ENCODE peak calls at places on chromosomes 12 and 14, in four cellular contexts. L is tibial nerve; Z is GM23248; O is CD8-positive, alpha-beta T cell. J is an unnamed sample.
A peak's percentile ranks its signal among the peaks of the same experiment; 100 is the strongest.

GRCh38 chr14:103199141-103199540 is 75.9 kb downstream of the TNFAIP2 start:
- DNase-seq in L (no peak), Z (peak; percentile 88), O (no peak), J (no peak)

GRCh38 chr12:66288121-66288520 is 14.2 kb upstream of the HELB start:
- DNase-seq in L (no peak), Z (no peak), O (peak; percentile 38), J (peak; percentile 56)

GRCh38 chr12:3751151-3752095 is 1.5 kb downstream of the CRACR2A start:
- DNase-seq in L (no peak), Z (no peak), O (no peak), J (no peak)

GRCh38 chr14:60265163-60265562 is 16.1 kb downstream of the PPM1A start:
- DNase-seq in L (no peak), Z (no peak), O (no peak), J (no peak)

GRCh38 chr14:79254069-79254775 is 957.1 kb downstream of the DIO2 start:
- DNase-seq in L (no peak), Z (peak; percentile 18), O (no peak), J (no peak)

GRCh38 chr14:97655169-97655948 is 858.2 kb downstream of the VRK1 start:
- DNase-seq in L (no peak), Z (no peak), O (no peak), J (no peak)

GRCh38 chr12:12724421-12725085 is 7.4 kb downstream of the CDKN1B start:
- DNase-seq in L (no peak), Z (peak; percentile 53), O (peak; percentile 28), J (no peak)

GRCh38 chr12:52285172-52285745 is 6.1 kb downstream of the KRT81 start:
- DNase-seq in L (no peak), Z (peak; percentile 79), O (no peak), J (no peak)

GRCh38 chr12:83826112-83826511 is 1086.5 kb downstream of the SLC6A15 start:
- DNase-seq in L (no peak), Z (peak; percentile 50), O (no peak), J (no peak)

GRCh38 chr12:68617160-68617926 is 6.6 kb downstream of the RAP1B start:
- DNase-seq in L (no peak), Z (peak; percentile 81), O (no peak), J (no peak)

GRCh38 chr12:75205556-75205955 is 4.1 kb downstream of the KCNC2 start:
- DNase-seq in L (no peak), Z (no peak), O (no peak), J (no peak)

GRCh38 chr14:80077262-80077661 is 134.0 kb downstream of the DIO2 start:
- DNase-seq in L (no peak), Z (peak; percentile 57), O (no peak), J (no peak)

GRCh38 chr12:109744026-109744425 is 30.4 kb downstream of the FAM222A start:
- DNase-seq in L (no peak), Z (no peak), O (no peak), J (no peak)

GRCh38 chr12:47636908-47637780 is 68.7 kb downstream of the RPAP3 start:
- DNase-seq in L (no peak), Z (peak; percentile 45), O (no peak), J (no peak)

GRCh38 chr12:22048351-22049041 is 2.5 kb downstream of the CMAS start:
- DNase-seq in L (no peak), Z (no peak), O (no peak), J (no peak)

GRCh38 chr14:73771848-73772705 is 57.9 kb upstream of the PNMA1 start:
- DNase-seq in L (no peak), Z (peak; percentile 54), O (peak; percentile 45), J (peak; percentile 62)

GRCh38 chr14:73764406-73764805 is 50.2 kb upstream of the PNMA1 start:
- DNase-seq in L (no peak), Z (no peak), O (no peak), J (no peak)

GRCh38 chr14:73770977-73771847 is 57.0 kb upstream of the PNMA1 start:
- DNase-seq in L (no peak), Z (no peak), O (no peak), J (no peak)

GRCh38 chr14:73764881-73765280 is 50.7 kb upstream of the PNMA1 start:
- DNase-seq in L (no peak), Z (no peak), O (no peak), J (no peak)

DNA sequence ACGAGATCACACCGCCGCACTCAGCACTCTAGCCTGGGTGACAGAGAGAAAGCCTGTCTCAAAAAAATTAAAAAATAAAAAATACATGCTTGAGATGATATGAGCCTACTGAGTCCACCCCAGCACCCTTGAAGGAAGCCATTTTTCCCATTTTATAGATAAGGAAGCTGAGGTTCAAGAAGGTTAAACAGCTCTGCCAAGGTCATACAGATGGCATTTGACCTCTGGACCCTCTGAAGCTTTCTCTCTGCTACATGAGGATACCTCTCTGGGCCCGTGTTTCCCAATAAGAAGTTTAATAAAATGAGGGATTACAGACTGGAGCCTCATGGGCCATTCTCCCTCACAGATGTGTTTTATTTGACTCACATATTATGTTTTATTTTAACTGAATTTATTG is 53.9 kb upstream of the PNMA1 start:
- DNase-seq in L (no peak), Z (no peak), O (no peak), J (no peak)
- H3K4me1 ChIP-seq in L (peaks cover 38% of the 10 kb centered on the region), Z (peaks cover 10% of the 10 kb centered on the region), O (peaks cover 56% of the 10 kb centered on the region), J (peaks cover 28% of the 10 kb centered on the region)

DNA sequence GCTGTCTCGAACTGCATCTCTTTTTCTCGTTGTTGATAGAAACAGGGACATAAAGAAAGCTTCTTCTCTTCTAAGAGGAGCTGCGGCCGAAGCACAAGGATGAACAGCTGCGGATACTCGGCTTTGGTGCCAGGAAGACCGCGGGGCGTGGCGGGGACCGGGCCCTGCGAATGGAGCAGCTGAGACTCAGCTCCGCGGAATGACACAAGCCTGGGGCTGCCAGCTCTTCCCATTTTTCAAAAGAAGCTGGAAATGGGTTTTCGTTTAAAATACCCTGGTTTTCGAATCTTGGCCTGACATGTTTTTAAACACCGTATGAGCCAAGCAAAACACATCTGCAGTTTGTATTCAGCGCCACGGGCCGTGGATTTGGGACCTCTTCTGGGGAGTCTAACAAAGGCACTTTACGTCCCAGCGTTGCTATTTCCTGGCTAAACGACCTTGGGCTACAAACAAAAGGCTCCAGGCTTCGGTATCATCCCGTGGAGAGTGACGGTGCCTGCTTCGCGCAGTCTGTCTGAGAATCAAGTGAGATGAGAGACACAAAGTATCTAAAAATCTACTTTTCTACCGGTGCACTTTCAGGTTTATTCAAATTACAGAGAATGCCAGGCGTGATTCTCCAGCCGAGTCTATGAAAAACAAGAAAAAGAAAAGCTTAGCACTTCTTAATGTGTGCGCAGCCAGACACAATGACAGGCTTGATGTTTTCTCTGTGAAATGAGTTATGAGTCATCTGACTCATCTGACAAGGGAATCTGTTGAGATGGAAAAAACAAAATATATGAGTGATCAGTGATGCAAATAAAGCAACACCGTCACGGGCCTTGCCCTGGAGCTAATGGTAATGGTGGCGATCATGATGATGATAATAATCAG is 114.0 kb upstream of the TMEM132D start:
- DNase-seq in L (no peak), Z (peak; percentile 28), O (no peak), J (no peak)
- H3K4me3 ChIP-seq in L (no peak overlapping the region), Z (no peak overlapping the region), O (no peak overlapping the region), J (no peak overlapping the region)

GRCh38 chr12:119683413-119683812 is 15.5 kb downstream of the PRKAB1 start:
- DNase-seq in L (no peak), Z (peak; percentile 70), O (no peak), J (no peak)

GRCh38 chr12:119681139-119681538 is 13.2 kb downstream of the PRKAB1 start:
- DNase-seq in L (no peak), Z (no peak), O (no peak), J (no peak)

GRCh38 chr12:119683816-119684215 is 15.9 kb downstream of the PRKAB1 start:
- DNase-seq in L (no peak), Z (no peak), O (no peak), J (no peak)

GRCh38 chr12:119681953-119682352 is 14.0 kb downstream of the PRKAB1 start:
- DNase-seq in L (no peak), Z (no peak), O (no peak), J (no peak)

GRCh38 chr12:119682635-119683340 is 14.9 kb downstream of the PRKAB1 start:
- DNase-seq in L (no peak), Z (no peak), O (no peak), J (no peak)
- H3K27ac ChIP-seq in L (peak overlapping the region; percentile 68), Z (peak overlapping the region; percentile 31), O (no peak overlapping the region), J (no peak overlapping the region)

DNA sequence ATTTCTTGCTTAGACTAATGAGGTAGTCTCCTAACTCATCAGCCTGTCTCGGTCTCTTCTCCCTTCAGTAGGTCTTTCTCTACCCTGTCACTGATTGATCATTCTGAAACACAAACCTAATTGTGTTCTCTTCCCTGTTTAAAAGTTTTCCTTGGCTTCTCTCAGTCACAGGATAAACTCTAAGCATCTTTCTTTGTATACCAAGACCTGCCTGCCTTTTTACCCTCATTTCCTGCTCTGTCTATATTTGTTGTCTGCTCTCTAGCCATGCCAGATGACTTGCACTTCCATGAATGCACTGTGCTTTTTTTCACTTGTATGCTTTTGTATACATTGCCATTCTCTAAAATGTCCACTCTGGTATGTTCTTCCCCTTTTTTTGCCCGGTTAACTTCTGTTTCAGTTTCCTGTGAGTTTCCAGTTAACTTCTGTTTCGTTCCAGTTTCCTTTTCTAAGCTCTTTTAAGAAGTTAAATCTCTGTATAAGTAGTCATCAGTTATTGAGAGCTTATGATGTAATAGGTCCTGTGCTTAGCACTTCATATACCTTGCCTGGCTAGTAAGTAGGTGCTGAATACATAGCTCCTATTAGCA is 12.8 kb downstream of the DIP2B start:
- DNase-seq in L (no peak), Z (peak; percentile 65), O (no peak), J (no peak)
- H3K4me1 ChIP-seq in L (peaks cover 25% of the 10 kb centered on the region), Z (peaks cover 9% of the 10 kb centered on the region), O (peaks cover 84% of the 10 kb centered on the region), J (peaks cover 63% of the 10 kb centered on the region)